ENCODE peak calls at places on chromosomes 7 and 10, in eight cellular contexts. One of them, this sample, is unnamed.

GRCh38 chr7:108684629-108685028 is 115.0 kb downstream of the DNAJB9 start:
- DNase-seq in breast epithelium: no peak
- DNase-seq in RWPE1: peak; percentile 31
- DNase-seq in astrocyte of the spinal cord: peak; percentile 27
- DNase-seq in cardiac fibroblast: peak; percentile 1
- DNase-seq in fibroblast of mammary gland: peak; percentile 15
- DNase-seq in AG09319: no peak
- DNase-seq in PC-9: no peak
- DNase-seq in this sample: no peak

GRCh38 chr7:77482015-77482414 is 55.1 kb upstream of the PTPN12 start:
- DNase-seq in breast epithelium: peak; percentile 63
- DNase-seq in astrocyte of the spinal cord: no peak
- DNase-seq in cardiac fibroblast: peak; percentile 22
- DNase-seq in AG09319: no peak
- DNase-seq in PC-9: peak; percentile 73
- DNase-seq in RWPE1: peak; percentile 74
- DNase-seq in fibroblast of mammary gland: no peak
- DNase-seq in this sample: peak; percentile 78

GRCh38 chr7:77157446-77157845 is 35.0 kb downstream of the CCDC146 start:
- DNase-seq in PC-9: no peak
- DNase-seq in cardiac fibroblast: peak; percentile 31
- DNase-seq in fibroblast of mammary gland: peak; percentile 0
- DNase-seq in breast epithelium: no peak
- DNase-seq in RWPE1: no peak
- DNase-seq in AG09319: no peak
- DNase-seq in astrocyte of the spinal cord: peak; percentile 43
- DNase-seq in this sample: peak; percentile 60

GRCh38 chr10:123537188-123537961 is 128.8 kb upstream of the GPR26 start:
- DNase-seq in astrocyte of the spinal cord: no peak
- DNase-seq in RWPE1: no peak
- DNase-seq in PC-9: no peak
- DNase-seq in fibroblast of mammary gland: no peak
- DNase-seq in AG09319: no peak
- DNase-seq in cardiac fibroblast: no peak
- DNase-seq in breast epithelium: peak; percentile 7
- DNase-seq in this sample: no peak

GRCh38 chr7:144256112-144256511 is 8.5 kb downstream of the OR2A7 start:
- DNase-seq in astrocyte of the spinal cord: no peak
- DNase-seq in breast epithelium: no peak
- DNase-seq in AG09319: no peak
- DNase-seq in cardiac fibroblast: peak; percentile 81
- DNase-seq in fibroblast of mammary gland: peak; percentile 51
- DNase-seq in RWPE1: no peak
- DNase-seq in PC-9: peak; percentile 25
- DNase-seq in this sample: peak; percentile 21

GRCh38 chr10:114504769-114505579 is 100.7 kb upstream of the AFAP1L2 start:
- DNase-seq in astrocyte of the spinal cord: peak; percentile 87
- DNase-seq in fibroblast of mammary gland: peak; percentile 93
- DNase-seq in RWPE1: peak; percentile 66
- DNase-seq in breast epithelium: peak; percentile 72
- DNase-seq in cardiac fibroblast: peak; percentile 72
- DNase-seq in PC-9: peak; percentile 45
- DNase-seq in AG09319: peak; percentile 95
- DNase-seq in this sample: no peak

GRCh38 chr10:71397340-71398212 is 856 bp downstream of the CDH23 start:
- DNase-seq in fibroblast of mammary gland: no peak
- DNase-seq in AG09319: no peak
- DNase-seq in astrocyte of the spinal cord: no peak
- DNase-seq in cardiac fibroblast: no peak
- DNase-seq in RWPE1: no peak
- DNase-seq in breast epithelium: no peak
- DNase-seq in PC-9: no peak
- DNase-seq in this sample: no peak

GRCh38 chr10:132647424-132647823 is 109.8 kb downstream of the INPP5A start:
- DNase-seq in AG09319: no peak
- DNase-seq in PC-9: no peak
- DNase-seq in RWPE1: no peak
- DNase-seq in astrocyte of the spinal cord: no peak
- DNase-seq in breast epithelium: no peak
- DNase-seq in fibroblast of mammary gland: no peak
- DNase-seq in cardiac fibroblast: no peak
- DNase-seq in this sample: no peak

GRCh38 chr7:83486536-83486935 is 162.4 kb downstream of the SEMA3E start:
- DNase-seq in cardiac fibroblast: no peak
- DNase-seq in PC-9: peak; percentile 35
- DNase-seq in fibroblast of mammary gland: no peak
- DNase-seq in astrocyte of the spinal cord: no peak
- DNase-seq in RWPE1: peak; percentile 41
- DNase-seq in breast epithelium: no peak
- DNase-seq in AG09319: no peak
- DNase-seq in this sample: no peak

GRCh38 chr7:27032843-27033242 is 63.0 kb downstream of the HOXA1 start:
- DNase-seq in breast epithelium: no peak
- DNase-seq in cardiac fibroblast: no peak
- DNase-seq in fibroblast of mammary gland: peak; percentile 58
- DNase-seq in astrocyte of the spinal cord: peak; percentile 47
- DNase-seq in PC-9: no peak
- DNase-seq in AG09319: no peak
- DNase-seq in RWPE1: no peak
- DNase-seq in this sample: no peak

GRCh38 chr7:4800487-4800886 is 25.1 kb downstream of the AP5Z1 start:
- DNase-seq in breast epithelium: no peak
- DNase-seq in RWPE1: no peak
- DNase-seq in PC-9: no peak
- DNase-seq in AG09319: no peak
- DNase-seq in astrocyte of the spinal cord: no peak
- DNase-seq in cardiac fibroblast: no peak
- DNase-seq in fibroblast of mammary gland: no peak
- DNase-seq in this sample: no peak

GRCh38 chr10:71326464-71326881 is 7.4 kb downstream of the SLC29A3 start:
- DNase-seq in astrocyte of the spinal cord: no peak
- DNase-seq in AG09319: no peak
- DNase-seq in RWPE1: no peak
- DNase-seq in PC-9: no peak
- DNase-seq in fibroblast of mammary gland: no peak
- DNase-seq in breast epithelium: no peak
- DNase-seq in cardiac fibroblast: no peak
- DNase-seq in this sample: no peak

GRCh38 chr10:36224431-36224985 is 582.4 kb upstream of the FZD8 start:
- DNase-seq in AG09319: no peak
- DNase-seq in astrocyte of the spinal cord: peak; percentile 0
- DNase-seq in RWPE1: no peak
- DNase-seq in cardiac fibroblast: peak; percentile 71
- DNase-seq in PC-9: no peak
- DNase-seq in breast epithelium: no peak
- DNase-seq in fibroblast of mammary gland: peak; percentile 37
- DNase-seq in this sample: no peak

GRCh38 chr7:4561775-4562174 is 120.3 kb upstream of the FOXK1 start:
- DNase-seq in fibroblast of mammary gland: no peak
- DNase-seq in AG09319: no peak
- DNase-seq in astrocyte of the spinal cord: no peak
- DNase-seq in breast epithelium: no peak
- DNase-seq in RWPE1: no peak
- DNase-seq in PC-9: no peak
- DNase-seq in cardiac fibroblast: no peak
- DNase-seq in this sample: no peak

DNA sequence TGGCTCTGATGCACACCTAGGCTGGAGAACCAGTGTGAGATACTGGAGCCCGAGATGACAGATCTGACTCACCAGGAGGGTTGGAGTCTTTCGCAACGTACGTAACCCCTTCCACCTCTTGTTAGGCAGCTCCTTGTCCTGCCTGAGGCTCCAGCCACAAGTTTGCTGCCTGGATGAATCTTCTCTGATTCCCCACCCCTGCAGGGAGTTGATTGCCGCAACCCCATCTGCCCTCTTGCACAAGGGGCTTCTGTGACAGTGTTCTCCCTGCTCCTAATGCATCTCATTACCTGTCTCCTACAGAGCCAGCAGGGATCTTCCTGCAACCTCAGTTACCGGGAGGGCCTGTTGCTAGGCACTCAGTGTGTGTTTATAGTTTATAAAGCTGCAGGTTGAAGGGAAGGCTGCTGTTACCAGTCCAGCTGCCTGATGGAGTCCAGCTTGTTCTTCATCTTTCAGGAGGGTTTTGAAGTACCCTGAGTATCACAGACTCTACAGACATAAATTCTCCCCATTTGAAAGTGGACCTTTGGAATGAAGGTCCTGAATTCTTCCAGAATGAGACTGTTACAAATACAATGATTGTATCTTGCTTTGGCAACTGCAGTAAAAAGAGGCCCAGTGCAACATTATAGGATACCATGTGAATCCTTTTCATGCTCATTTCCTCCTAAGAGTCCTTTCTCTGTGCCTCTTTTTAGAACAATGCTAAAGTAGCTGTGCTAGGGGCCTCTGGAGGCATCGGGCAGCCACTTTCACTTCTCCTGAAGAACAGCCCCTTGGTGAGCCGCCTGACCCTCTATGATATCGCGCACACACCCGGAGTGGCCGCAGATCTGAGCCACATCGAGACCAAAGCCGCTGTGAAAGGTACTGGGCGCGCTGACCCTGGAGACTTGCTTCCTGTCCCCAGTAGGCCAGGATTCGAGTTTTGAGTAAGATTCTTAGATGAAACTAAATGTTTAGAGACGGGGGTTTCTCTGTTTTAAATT is 6.5 kb downstream of the MDH2 start:
- DNase-seq in AG09319: no peak
- DNase-seq in PC-9: peak; percentile 77
- DNase-seq in cardiac fibroblast: peak; percentile 50
- DNase-seq in RWPE1: peak; percentile 84
- DNase-seq in fibroblast of mammary gland: peak; percentile 81
- DNase-seq in astrocyte of the spinal cord: peak; percentile 19
- DNase-seq in breast epithelium: peak; percentile 22
- DNase-seq in this sample: no peak
- TF ChIP-seq CTCF in AG09319: no peak
- TF ChIP-seq CTCF in PC-9: no peak
- TF ChIP-seq CTCF in cardiac fibroblast: no peak
- TF ChIP-seq CTCF in RWPE1: no peak
- TF ChIP-seq CTCF in fibroblast of mammary gland: no peak
- TF ChIP-seq CTCF in astrocyte of the spinal cord: no peak
- TF ChIP-seq CTCF in breast epithelium: no peak
- TF ChIP-seq CTCF in this sample: no peak

DNA sequence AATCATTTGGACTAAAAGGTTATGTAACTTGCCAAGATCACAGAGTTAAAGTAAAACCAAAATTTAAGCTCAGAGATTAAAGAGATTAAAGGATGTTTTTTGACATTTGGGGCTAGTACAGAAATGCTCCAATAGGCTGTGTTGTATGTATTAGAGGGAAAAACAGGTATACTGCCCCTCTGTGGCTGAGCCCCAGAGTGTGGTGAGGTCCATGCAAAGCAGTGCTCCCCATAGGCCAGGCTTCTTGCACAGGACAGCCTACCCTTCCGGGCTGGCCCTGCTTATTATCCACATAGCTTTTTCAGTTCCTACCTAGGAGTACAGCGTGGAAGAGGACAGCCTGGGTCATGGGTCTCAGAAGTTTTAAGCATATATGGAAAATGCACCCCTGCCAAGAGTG is 322.9 kb downstream of the POM121L12 start:
- DNase-seq in AG09319: no peak
- DNase-seq in PC-9: no peak
- DNase-seq in breast epithelium: no peak
- DNase-seq in astrocyte of the spinal cord: no peak
- DNase-seq in cardiac fibroblast: no peak
- DNase-seq in RWPE1: no peak
- DNase-seq in fibroblast of mammary gland: no peak
- DNase-seq in this sample: no peak
- TF ChIP-seq CTCF in AG09319: no peak
- TF ChIP-seq CTCF in PC-9: no peak
- TF ChIP-seq CTCF in breast epithelium: no peak
- TF ChIP-seq CTCF in astrocyte of the spinal cord: no peak
- TF ChIP-seq CTCF in cardiac fibroblast: no peak
- TF ChIP-seq CTCF in RWPE1: no peak
- TF ChIP-seq CTCF in fibroblast of mammary gland: no peak
- TF ChIP-seq CTCF in this sample: no peak

DNA sequence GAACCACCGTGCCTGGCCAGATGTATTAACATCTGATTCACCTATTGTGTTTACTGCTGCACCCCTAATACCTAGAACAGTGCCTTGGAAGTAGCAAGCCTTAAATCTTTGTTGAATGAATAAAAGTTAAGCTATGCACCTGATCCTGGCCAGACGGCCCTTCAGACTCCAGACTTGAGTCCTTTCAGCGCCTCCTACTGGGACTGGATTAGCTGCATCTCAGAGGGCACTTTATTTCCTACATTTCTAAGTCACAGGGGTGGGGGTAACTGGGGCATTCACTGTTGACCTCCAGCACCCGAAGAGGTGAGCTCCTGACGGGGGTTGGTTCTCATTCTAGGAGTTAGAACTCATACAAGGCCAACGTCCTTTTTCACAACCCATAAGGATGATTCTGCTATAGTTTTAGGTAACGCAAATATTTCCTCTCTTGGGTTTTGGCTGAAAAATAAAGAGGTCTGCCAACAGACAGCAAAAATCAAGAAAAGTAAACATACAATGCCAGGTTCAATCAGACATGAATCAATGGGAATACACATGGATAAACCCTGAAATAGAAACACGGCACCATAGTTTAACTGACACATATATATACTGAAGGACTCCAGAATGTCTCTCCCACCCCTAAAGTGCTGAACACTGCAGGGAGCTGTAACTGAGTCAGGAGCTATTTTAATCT is 48.0 kb upstream of the DLG5 start:
- DNase-seq in astrocyte of the spinal cord: peak; percentile 63
- DNase-seq in AG09319: no peak
- DNase-seq in PC-9: peak; percentile 20
- DNase-seq in fibroblast of mammary gland: peak; percentile 70
- DNase-seq in cardiac fibroblast: peak; percentile 68
- DNase-seq in breast epithelium: no peak
- DNase-seq in RWPE1: no peak
- DNase-seq in this sample: no peak
- TF ChIP-seq CTCF in astrocyte of the spinal cord: peak; percentile 57
- TF ChIP-seq CTCF in AG09319: peak; percentile 44
- TF ChIP-seq CTCF in PC-9: peak; percentile 58
- TF ChIP-seq CTCF in fibroblast of mammary gland: peak; percentile 50
- TF ChIP-seq CTCF in cardiac fibroblast: peak; percentile 52
- TF ChIP-seq CTCF in breast epithelium: no peak
- TF ChIP-seq CTCF in RWPE1: peak; percentile 15
- TF ChIP-seq CTCF in this sample: no peak

GRCh38 chr7:115178831-115179230 is 256.9 kb downstream of the MDFIC start:
- DNase-seq in breast epithelium: no peak
- DNase-seq in AG09319: no peak
- DNase-seq in fibroblast of mammary gland: no peak
- DNase-seq in astrocyte of the spinal cord: peak; percentile 70
- DNase-seq in cardiac fibroblast: no peak
- DNase-seq in RWPE1: no peak
- DNase-seq in PC-9: no peak
- DNase-seq in this sample: no peak

GRCh38 chr7:115183431-115184057 is 261.6 kb downstream of the MDFIC start:
- DNase-seq in breast epithelium: no peak
- DNase-seq in astrocyte of the spinal cord: peak; percentile 14
- DNase-seq in RWPE1: no peak
- DNase-seq in fibroblast of mammary gland: no peak
- DNase-seq in cardiac fibroblast: no peak
- DNase-seq in AG09319: no peak
- DNase-seq in PC-9: peak; percentile 7
- DNase-seq in this sample: no peak

GRCh38 chr7:115177832-115178231 is 255.9 kb downstream of the MDFIC start:
- DNase-seq in astrocyte of the spinal cord: no peak
- DNase-seq in AG09319: no peak
- DNase-seq in RWPE1: no peak
- DNase-seq in breast epithelium: no peak
- DNase-seq in PC-9: no peak
- DNase-seq in fibroblast of mammary gland: no peak
- DNase-seq in cardiac fibroblast: no peak
- DNase-seq in this sample: no peak
- TF ChIP-seq CTCF in astrocyte of the spinal cord: no peak
- TF ChIP-seq CTCF in AG09319: no peak
- TF ChIP-seq CTCF in RWPE1: no peak
- TF ChIP-seq CTCF in breast epithelium: no peak
- TF ChIP-seq CTCF in PC-9: no peak
- TF ChIP-seq CTCF in fibroblast of mammary gland: no peak
- TF ChIP-seq CTCF in cardiac fibroblast: no peak
- TF ChIP-seq CTCF in this sample: no peak

This sample was measured in CD14-positive monocyte.